ENCODE peak calls at places on chromosomes 1 and 21, in seven cellular contexts. E is lower lobe of right lung, S is Panc1, I is hepatocyte, J is esophagus squamous epithelium, C is left ventricle myocardium inferior, H is heart left ventricle. U is an unnamed sample.
A peak's percentile ranks its signal among the peaks of the same experiment; 100 is the strongest.

GRCh38 chr1:246324711-246325110 is 182.4 kb downstream of the SMYD3 start:
- DNase-seq in E (no peak), S (no peak), I (peak; percentile 8), J (no peak), C (no peak), H (no peak), U (no peak)

GRCh38 chr1:93518516-93518915 is 70.6 kb downstream of the FNBP1L start:
- DNase-seq in E (no peak), S (no peak), I (no peak), J (no peak), C (no peak), H (no peak), U (no peak)

GRCh38 chr1:54407957-54408700 is 1.9 kb upstream of the SSBP3 start:
- DNase-seq in E (no peak), S (peak; percentile 50), I (no peak), J (no peak), C (no peak), H (no peak), U (no peak)

GRCh38 chr1:10794724-10795304 is 1.6 kb downstream of the CASZ1 start:
- DNase-seq in E (no peak), S (no peak), I (peak; percentile 24), J (no peak), C (peak; percentile 59), H (peak; percentile 50), U (no peak)

GRCh38 chr1:1085171-1085841 is 11.2 kb upstream of the RNF223 start:
- DNase-seq in E (no peak), S (no peak), I (peak; percentile 4), J (no peak), C (no peak), H (peak; percentile 17), U (no peak)

GRCh38 chr1:64246294-64246917 is 43.0 kb downstream of the UBE2U start:
- DNase-seq in E (no peak), S (peak; percentile 41), I (peak; percentile 64), J (no peak), C (no peak), H (no peak), U (no peak)

GRCh38 chr1:227856147-227856858 is 40.8 kb downstream of the PRSS38 start:
- DNase-seq in E (no peak), S (no peak), I (no peak), J (no peak), C (no peak), H (no peak), U (no peak)

GRCh38 chr1:156160744-156161181 is 7.4 kb downstream of the SEMA4A start:
- DNase-seq in E (peak; percentile 69), S (no peak), I (peak; percentile 85), J (no peak), C (peak; percentile 90), H (peak; percentile 92), U (peak; percentile 85)

GRCh38 chr1:230321741-230322420 is 104.3 kb downstream of the PGBD5 start:
- DNase-seq in E (no peak), S (no peak), I (no peak), J (no peak), C (peak; percentile 63), H (peak; percentile 55), U (no peak)

GRCh38 chr1:12477301-12477700 is 140.7 kb downstream of the DHRS3 start:
- DNase-seq in E (no peak), S (no peak), I (no peak), J (no peak), C (no peak), H (no peak), U (no peak)

GRCh38 chr1:150925080-150925479 is 1.1 kb upstream of the SETDB1 start:
- DNase-seq in E (peak; percentile 49), S (no peak), I (no peak), J (no peak), C (no peak), H (peak; percentile 17), U (no peak)

GRCh38 chr1:33578557-33579448 is 106.4 kb downstream of the ZSCAN20 start:
- DNase-seq in E (no peak), S (no peak), I (no peak), J (no peak), C (no peak), H (no peak), U (no peak)

GRCh38 chr1:46761740-46762139 is 37.1 kb upstream of the CYP4B1 start:
- DNase-seq in E (no peak), S (no peak), I (no peak), J (no peak), C (no peak), H (no peak), U (no peak)

GRCh38 chr1:161499099-161500078 is 5.9 kb upstream of the FCGR2A start:
- DNase-seq in E (no peak), S (no peak), I (no peak), J (no peak), C (no peak), H (no peak), U (no peak)

GRCh38 chr1:177849130-177849529 is 120.7 kb downstream of the SEC16B start:
- DNase-seq in E (no peak), S (no peak), I (no peak), J (no peak), C (no peak), H (no peak), U (no peak)

GRCh38 chr1:16181887-16182719 is 26.2 kb upstream of the EPHA2 start:
- DNase-seq in E (peak; percentile 86), S (no peak), I (peak; percentile 91), J (no peak), C (peak; percentile 84), H (peak; percentile 88), U (peak; percentile 87)

GRCh38 chr1:164466429-164466828 is 92.6 kb upstream of the PBX1 start:
- DNase-seq in E (no peak), S (no peak), I (no peak), J (no peak), C (no peak), H (no peak), U (no peak)

GRCh38 chr1:53754484-53755312 is 15.7 kb upstream of the GLIS1 start:
- DNase-seq in E (no peak), S (no peak), I (peak; percentile 75), J (no peak), C (no peak), H (no peak), U (no peak)

GRCh38 chr1:170776147-170776734 is 112.3 kb downstream of the PRRX1 start:
- DNase-seq in E (no peak), S (no peak), I (no peak), J (no peak), C (no peak), H (no peak), U (no peak)

DNA sequence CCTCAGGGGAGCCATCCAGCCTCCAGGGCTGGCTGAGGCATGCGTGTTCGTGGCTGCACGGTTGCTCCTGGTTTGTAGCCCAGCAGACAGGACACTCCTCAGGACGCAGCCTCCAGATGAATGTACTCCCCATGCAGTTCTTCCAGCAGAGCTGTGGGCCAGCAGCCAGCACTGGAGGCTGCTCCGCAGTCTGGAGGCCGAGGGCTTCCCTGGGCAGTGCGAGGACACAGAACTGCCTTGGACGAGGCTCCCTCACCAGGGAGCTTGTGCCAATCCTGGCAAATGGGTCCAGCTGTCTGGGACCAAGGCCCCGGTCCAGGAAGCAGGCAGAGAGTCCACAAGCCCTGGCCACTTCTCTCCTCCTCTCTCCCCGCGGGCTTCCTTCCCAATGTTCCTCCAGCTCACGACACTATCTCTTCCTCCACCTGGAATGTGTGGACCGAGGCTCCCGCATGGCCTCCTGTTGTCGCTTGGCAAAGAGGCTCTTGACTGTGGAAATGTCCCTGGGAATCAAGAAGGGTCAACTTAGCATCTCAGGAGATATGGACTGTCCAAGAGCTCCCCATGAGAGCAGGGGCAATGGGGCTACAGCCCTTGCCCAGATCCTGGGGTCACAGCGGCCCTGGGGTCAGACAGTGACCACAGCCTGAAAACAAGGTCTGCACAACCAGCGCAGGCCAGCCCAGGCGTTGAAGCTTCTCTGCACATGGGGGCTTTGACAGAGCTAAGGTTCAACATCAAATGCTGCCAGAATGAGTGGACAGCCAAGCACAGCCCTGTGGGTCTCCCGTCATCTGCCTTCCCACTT is 5.3 kb downstream of the EDN2 start:
- DNase-seq in E (peak; percentile 47), S (no peak), I (no peak), J (no peak), C (peak; percentile 74), H (peak; percentile 51), U (no peak)
- H3K4me1 ChIP-seq in E (peaks cover 68% of the 10 kb centered on the region), S (no peaks in the 10 kb centered on the region), I (peaks cover 64% of the 10 kb centered on the region), J (peaks cover 54% of the 10 kb centered on the region), C (peaks cover 80% of the 10 kb centered on the region), H (peaks cover 69% of the 10 kb centered on the region), U (peaks cover 13% of the 10 kb centered on the region)

GRCh38 chr21:44490816-44491215 is 35.5 kb downstream of the LRRC3 start:
- DNase-seq in E (no peak), S (no peak), I (no peak), J (no peak), C (no peak), H (no peak), U (no peak)

GRCh38 chr21:44487831-44488230 is 32.5 kb downstream of the LRRC3 start:
- DNase-seq in E (no peak), S (no peak), I (peak; percentile 42), J (no peak), C (no peak), H (no peak), U (no peak)

GRCh38 chr21:44492572-44493385 is 37.5 kb downstream of the LRRC3 start:
- DNase-seq in E (no peak), S (no peak), I (no peak), J (no peak), C (no peak), H (no peak), U (no peak)

GRCh38 chr21:44490405-44490804 is 35.1 kb downstream of the LRRC3 start:
- DNase-seq in E (no peak), S (no peak), I (no peak), J (no peak), C (no peak), H (no peak), U (no peak)

GRCh38 chr21:44489962-44490361 is 34.7 kb downstream of the LRRC3 start:
- DNase-seq in E (no peak), S (no peak), I (no peak), J (no peak), C (no peak), H (no peak), U (no peak)
- TF ChIP-seq CTCF in E (no peak), S (no peak), I (peak; percentile 18), J (no peak), C (no peak), H (no peak), U (no peak)

GRCh38 chr1:153789478-153790148 is 14.4 kb downstream of the SLC27A3 start:
- DNase-seq in E (no peak), S (no peak), I (peak; percentile 3), J (no peak), C (no peak), H (no peak), U (no peak)
- H3K4me3 ChIP-seq in E (peak overlapping the region; percentile 25), S (no peak overlapping the region), I (no peak overlapping the region), J (peak overlapping the region; percentile 27), C (peak overlapping the region; percentile 58), H (peak overlapping the region; percentile 48), U (peak overlapping the region; percentile 23)

DNA sequence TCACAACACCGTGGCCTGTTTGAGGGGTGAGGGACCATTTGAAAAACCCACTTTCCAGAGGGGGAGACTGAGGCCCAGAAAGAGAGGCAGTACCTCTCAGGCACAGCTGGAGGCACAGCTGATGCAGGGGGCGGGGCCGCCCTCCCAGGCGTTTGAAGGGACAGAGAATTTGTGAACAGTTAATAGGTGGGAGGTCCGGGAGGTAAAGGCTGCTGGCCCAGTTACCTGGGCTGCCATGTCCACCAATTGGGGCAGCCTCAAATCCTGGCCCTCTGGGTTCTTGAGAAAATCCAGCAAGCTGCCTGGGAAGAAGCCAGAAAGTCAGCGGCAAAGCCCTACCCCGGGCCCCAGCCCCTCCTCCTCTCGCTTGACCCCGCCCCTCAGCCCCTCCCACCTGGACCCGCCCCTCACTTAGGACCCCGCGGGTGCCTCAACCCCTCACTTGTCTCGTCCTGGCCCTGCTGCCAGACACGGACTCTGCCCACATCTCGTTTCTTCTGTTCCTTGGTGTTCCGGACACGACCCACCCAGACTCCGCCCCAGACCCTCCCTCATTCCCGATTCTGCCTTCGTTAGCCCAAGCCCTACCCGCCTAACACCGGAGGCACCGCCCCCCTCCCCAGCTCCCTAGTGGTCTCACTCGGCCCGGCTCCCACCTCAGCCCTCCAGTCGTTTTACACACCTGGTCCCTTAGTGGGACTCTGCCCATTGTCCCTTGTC is 10.8 kb upstream of the AHDC1 start:
- DNase-seq in E (no peak), S (no peak), I (no peak), J (no peak), C (no peak), H (no peak), U (no peak)
- H3K4me1 ChIP-seq in E (peaks cover 25% of the 10 kb centered on the region), S (no peaks in the 10 kb centered on the region), I (peaks cover 6% of the 10 kb centered on the region), J (no peaks in the 10 kb centered on the region), C (peaks cover 17% of the 10 kb centered on the region), H (peaks cover 7% of the 10 kb centered on the region), U (peaks cover 64% of the 10 kb centered on the region)

U was measured in left lung.